ENCODE peak calls at places on chromosomes 2 and 18, in five cellular contexts. C is T-helper 9 cell; K is stimulated activated CD4-positive, alpha-beta T cell treated with anti-CD3 and anti-CD28 coated beads, Interleukin-2, amount 100 ng/mL, for 24 hours; E is CD8-positive, alpha-beta T cell; L is NCI-H446 treated with DMSO at 0.1 percent for 48 hours. W is an unnamed sample.

GRCh38 chr2:39379643-39380524 is 57.2 kb downstream of the MAP4K3 start:
- DNase-seq in C (no peak), K (no peak), E (no peak), L (peak), W (no peak)

GRCh38 chr2:344811-345210 is 56.9 kb upstream of the ALKAL2 start:
- DNase-seq in C (no peak), K (no peak), E (no peak), L (no peak), W (no peak)

GRCh38 chr2:10400568-10400977 is 47.6 kb downstream of the ODC1 start:
- DNase-seq in C (no peak), K (peak), E (no peak), L (no peak), W (no peak)

GRCh38 chr2:126910637-126911036 is 11.9 kb downstream of the TEX51 start:
- DNase-seq in C (no peak), K (no peak), E (no peak), L (no peak), W (no peak)

GRCh38 chr2:30252723-30253688 is 21.7 kb downstream of the LBH start:
- DNase-seq in C (no peak), K (peak), E (peak), L (no peak), W (peak)

GRCh38 chr2:57516740-57517340 is 529.8 kb upstream of the VRK2 start:
- DNase-seq in C (no peak), K (no peak), E (no peak), L (peak), W (no peak)

GRCh38 chr2:62966995-62967394 is 83.6 kb upstream of the OTX1 start:
- DNase-seq in C (no peak), K (no peak), E (no peak), L (no peak), W (no peak)

GRCh38 chr18:57544958-57545661 is 41.4 kb downstream of the FECH start:
- DNase-seq in C (no peak), K (no peak), E (no peak), L (no peak), W (no peak)

GRCh38 chr2:225600865-225601264 is 201.4 kb downstream of the NYAP2 start:
- DNase-seq in C (no peak), K (no peak), E (no peak), L (no peak), W (no peak)

GRCh38 chr18:3012306-3012919 is 531 bp downstream of the LPIN2 start:
- DNase-seq in C (peak), K (peak), E (peak), L (no peak), W (no peak)

GRCh38 chr2:26245231-26245732 is 543 bp downstream of the HADHB start:
- DNase-seq in C (peak), K (peak), E (peak), L (no peak), W (no peak)

GRCh38 chr2:97760480-97761049 is 47.2 kb downstream of the ZAP70 start:
- DNase-seq in C (no peak), K (no peak), E (no peak), L (no peak), W (no peak)

GRCh38 chr2:198712485-198712884 is 745.3 kb downstream of the SATB2 start:
- DNase-seq in C (no peak), K (no peak), E (no peak), L (no peak), W (no peak)

GRCh38 chr2:48147719-48148118 is 241.4 kb upstream of the FBXO11 start:
- DNase-seq in C (no peak), K (no peak), E (no peak), L (no peak), W (no peak)

GRCh38 chr18:23618862-23619387 is 32.6 kb upstream of the NPC1 start:
- DNase-seq in C (no peak), K (no peak), E (no peak), L (no peak), W (no peak)

GRCh38 chr2:72273384-72273783 is 125.7 kb upstream of the CYP26B1 start:
- DNase-seq in C (no peak), K (no peak), E (no peak), L (no peak), W (no peak)